ENCODE peak calls at places on chromosomes 16 and 17, in six cellular contexts. One of them, this sample, is unnamed.

GRCh38 chr17:29155235-29155965 is 24.8 kb downstream of the MYO18A start:
- DNase-seq in H1: no peak
- DNase-seq in K562: peak; percentile 72
- DNase-seq in SK-N-SH: peak; percentile 66
- DNase-seq in A549: peak; percentile 85
- DNase-seq in HepG2: peak; percentile 85
- DNase-seq in this sample: no peak

GRCh38 chr17:33021731-33022408 is 30.2 kb downstream of the SPACA3 start:
- DNase-seq in A549: no peak
- DNase-seq in SK-N-SH: no peak
- DNase-seq in K562: no peak
- DNase-seq in HepG2: no peak
- DNase-seq in H1: no peak
- DNase-seq in this sample: no peak

GRCh38 chr17:42194133-42194899 is at the start of gene GHDC:
- DNase-seq in H1: no peak
- DNase-seq in HepG2: peak; percentile 80
- DNase-seq in SK-N-SH: peak; percentile 93
- DNase-seq in A549: peak; percentile 83
- DNase-seq in K562: peak; percentile 88
- DNase-seq in this sample: peak; percentile 53

GRCh38 chr17:61618950-61619349 is 27.9 kb upstream of the NACA2 start:
- DNase-seq in HepG2: no peak
- DNase-seq in SK-N-SH: no peak
- DNase-seq in K562: no peak
- DNase-seq in A549: no peak
- DNase-seq in H1: no peak
- DNase-seq in this sample: no peak

GRCh38 chr16:73329363-73330306 is 281.7 kb upstream of the ZFHX3 start:
- DNase-seq in A549: no peak
- DNase-seq in HepG2: peak; percentile 8
- DNase-seq in SK-N-SH: peak; percentile 61
- DNase-seq in K562: no peak
- DNase-seq in H1: no peak
- DNase-seq in this sample: no peak

GRCh38 chr16:31148281-31148728 is 1.6 kb downstream of the PRSS36 start:
- DNase-seq in SK-N-SH: peak; percentile 38
- DNase-seq in H1: no peak
- DNase-seq in HepG2: no peak
- DNase-seq in A549: no peak
- DNase-seq in K562: peak; percentile 93
- DNase-seq in this sample: no peak

GRCh38 chr17:6786618-6787017 is 10.6 kb downstream of the FBXO39 start:
- DNase-seq in K562: no peak
- DNase-seq in A549: peak; percentile 14
- DNase-seq in SK-N-SH: no peak
- DNase-seq in H1: no peak
- DNase-seq in HepG2: no peak
- DNase-seq in this sample: no peak

GRCh38 chr16:76193851-76194620 is 83.2 kb upstream of the CNTNAP4 start:
- DNase-seq in HepG2: no peak
- DNase-seq in A549: no peak
- DNase-seq in SK-N-SH: no peak
- DNase-seq in K562: no peak
- DNase-seq in H1: no peak
- DNase-seq in this sample: no peak

GRCh38 chr16:62018301-62019060 is 17.8 kb downstream of the CDH8 start:
- DNase-seq in K562: no peak
- DNase-seq in SK-N-SH: no peak
- DNase-seq in HepG2: no peak
- DNase-seq in A549: no peak
- DNase-seq in H1: no peak
- DNase-seq in this sample: no peak

GRCh38 chr17:7133424-7133823 is 18.8 kb upstream of the ASGR2 start:
- DNase-seq in H1: no peak
- DNase-seq in K562: peak; percentile 19
- DNase-seq in SK-N-SH: peak; percentile 58
- DNase-seq in A549: peak; percentile 38
- DNase-seq in HepG2: peak; percentile 74
- DNase-seq in this sample: peak; percentile 36

GRCh38 chr16:51431517-51432241 is 280.6 kb upstream of the SALL1 start:
- DNase-seq in HepG2: no peak
- DNase-seq in K562: no peak
- DNase-seq in A549: peak; percentile 30
- DNase-seq in SK-N-SH: peak; percentile 2
- DNase-seq in H1: no peak
- DNase-seq in this sample: no peak

GRCh38 chr17:67067571-67068517 is 23.5 kb downstream of the CACNG1 start:
- DNase-seq in K562: no peak
- DNase-seq in SK-N-SH: no peak
- DNase-seq in HepG2: no peak
- DNase-seq in H1: no peak
- DNase-seq in A549: no peak
- DNase-seq in this sample: no peak

GRCh38 chr16:85306071-85306792 is 194.0 kb upstream of the CIBAR2 start:
- DNase-seq in SK-N-SH: no peak
- DNase-seq in HepG2: peak; percentile 84
- DNase-seq in K562: peak; percentile 76
- DNase-seq in A549: peak; percentile 48
- DNase-seq in H1: no peak
- DNase-seq in this sample: peak; percentile 30

GRCh38 chr16:11101283-11101682 is 154.7 kb downstream of the SOCS1 start:
- DNase-seq in H1: no peak
- DNase-seq in SK-N-SH: no peak
- DNase-seq in A549: no peak
- DNase-seq in K562: no peak
- DNase-seq in HepG2: no peak
- DNase-seq in this sample: no peak

GRCh38 chr16:9695152-9695551 is 487.1 kb downstream of the GRIN2A start:
- DNase-seq in SK-N-SH: no peak
- DNase-seq in A549: no peak
- DNase-seq in H1: no peak
- DNase-seq in K562: no peak
- DNase-seq in HepG2: no peak
- DNase-seq in this sample: no peak

GRCh38 chr16:1863681-1864460 is 8.1 kb downstream of the MEIOB start:
- DNase-seq in K562: no peak
- DNase-seq in HepG2: no peak
- DNase-seq in H1: no peak
- DNase-seq in A549: peak; percentile 44
- DNase-seq in SK-N-SH: peak; percentile 44
- DNase-seq in this sample: no peak

GRCh38 chr17:71975331-71975801 is 145.5 kb upstream of the SOX9 start:
- DNase-seq in HepG2: no peak
- DNase-seq in SK-N-SH: no peak
- DNase-seq in A549: no peak
- DNase-seq in H1: no peak
- DNase-seq in K562: no peak
- DNase-seq in this sample: no peak
- TF ChIP-seq MAX in HepG2: no peak
- TF ChIP-seq MAX in SK-N-SH: no peak
- TF ChIP-seq MAX in A549: no peak
- TF ChIP-seq MAX in H1: no peak
- TF ChIP-seq MAX in K562: no peak
- TF ChIP-seq MAX in this sample: no peak

GRCh38 chr16:84116720-84117481 is at the start of gene MBTPS1:
- DNase-seq in A549: peak; percentile 98
- DNase-seq in K562: peak; percentile 97
- DNase-seq in H1: peak; percentile 91
- DNase-seq in SK-N-SH: peak; percentile 99
- DNase-seq in HepG2: peak; percentile 97
- DNase-seq in this sample: peak; percentile 91
- TF ChIP-seq EP300 in A549: no peak
- TF ChIP-seq EP300 in K562: no peak
- TF ChIP-seq EP300 in H1: no peak
- TF ChIP-seq EP300 in SK-N-SH: no peak
- TF ChIP-seq EP300 in HepG2: no peak
- TF ChIP-seq EP300 in this sample: no peak

GRCh38 chr17:28056276-28056620 is 13.8 kb downstream of the NLK start:
- DNase-seq in K562: no peak
- DNase-seq in SK-N-SH: no peak
- DNase-seq in HepG2: no peak
- DNase-seq in A549: no peak
- DNase-seq in H1: no peak
- DNase-seq in this sample: no peak
- TF ChIP-seq MAX in K562: no peak
- TF ChIP-seq MAX in SK-N-SH: no peak
- TF ChIP-seq MAX in HepG2: no peak
- TF ChIP-seq MAX in A549: no peak
- TF ChIP-seq MAX in H1: no peak
- TF ChIP-seq MAX in this sample: no peak

GRCh38 chr17:78343099-78343432 is 16.8 kb downstream of the SOCS3 start:
- DNase-seq in HepG2: no peak
- DNase-seq in A549: no peak
- DNase-seq in SK-N-SH: peak; percentile 62
- DNase-seq in H1: no peak
- DNase-seq in K562: no peak
- DNase-seq in this sample: no peak

GRCh38 chr17:78342438-78343098 is 17.3 kb downstream of the SOCS3 start:
- DNase-seq in SK-N-SH: peak; percentile 51
- DNase-seq in K562: no peak
- DNase-seq in A549: peak; percentile 58
- DNase-seq in H1: no peak
- DNase-seq in HepG2: no peak
- DNase-seq in this sample: no peak

GRCh38 chr17:78345172-78345571 is 14.7 kb downstream of the SOCS3 start:
- DNase-seq in SK-N-SH: no peak
- DNase-seq in A549: no peak
- DNase-seq in K562: no peak
- DNase-seq in HepG2: no peak
- DNase-seq in H1: no peak
- DNase-seq in this sample: no peak

GRCh38 chr17:78344666-78345065 is 15.2 kb downstream of the SOCS3 start:
- DNase-seq in K562: no peak
- DNase-seq in H1: no peak
- DNase-seq in HepG2: no peak
- DNase-seq in SK-N-SH: no peak
- DNase-seq in A549: no peak
- DNase-seq in this sample: no peak

GRCh38 chr17:78343433-78344201 is 16.3 kb downstream of the SOCS3 start:
- DNase-seq in A549: no peak
- DNase-seq in K562: no peak
- DNase-seq in SK-N-SH: no peak
- DNase-seq in HepG2: no peak
- DNase-seq in H1: no peak
- DNase-seq in this sample: no peak
- TF ChIP-seq EP300 in A549: no peak
- TF ChIP-seq EP300 in K562: no peak
- TF ChIP-seq EP300 in SK-N-SH: no peak
- TF ChIP-seq EP300 in HepG2: no peak
- TF ChIP-seq EP300 in H1: no peak
- TF ChIP-seq EP300 in this sample: peak; percentile 7

GRCh38 chr17:73936908-73937627 is 266.4 kb upstream of the RPL38 start:
- DNase-seq in K562: no peak
- DNase-seq in H1: no peak
- DNase-seq in A549: no peak
- DNase-seq in SK-N-SH: no peak
- DNase-seq in HepG2: peak; percentile 57
- DNase-seq in this sample: no peak

GRCh38 chr17:73940511-73940910 is 263.0 kb upstream of the RPL38 start:
- DNase-seq in H1: no peak
- DNase-seq in K562: no peak
- DNase-seq in HepG2: no peak
- DNase-seq in A549: no peak
- DNase-seq in SK-N-SH: no peak
- DNase-seq in this sample: no peak

GRCh38 chr17:73941919-73942530 is 261.5 kb upstream of the RPL38 start:
- DNase-seq in H1: no peak
- DNase-seq in HepG2: no peak
- DNase-seq in A549: no peak
- DNase-seq in SK-N-SH: no peak
- DNase-seq in K562: no peak
- DNase-seq in this sample: no peak

GRCh38 chr17:73938706-73939105 is 264.8 kb upstream of the RPL38 start:
- DNase-seq in SK-N-SH: no peak
- DNase-seq in HepG2: no peak
- DNase-seq in A549: no peak
- DNase-seq in H1: no peak
- DNase-seq in K562: no peak
- DNase-seq in this sample: no peak

DNA sequence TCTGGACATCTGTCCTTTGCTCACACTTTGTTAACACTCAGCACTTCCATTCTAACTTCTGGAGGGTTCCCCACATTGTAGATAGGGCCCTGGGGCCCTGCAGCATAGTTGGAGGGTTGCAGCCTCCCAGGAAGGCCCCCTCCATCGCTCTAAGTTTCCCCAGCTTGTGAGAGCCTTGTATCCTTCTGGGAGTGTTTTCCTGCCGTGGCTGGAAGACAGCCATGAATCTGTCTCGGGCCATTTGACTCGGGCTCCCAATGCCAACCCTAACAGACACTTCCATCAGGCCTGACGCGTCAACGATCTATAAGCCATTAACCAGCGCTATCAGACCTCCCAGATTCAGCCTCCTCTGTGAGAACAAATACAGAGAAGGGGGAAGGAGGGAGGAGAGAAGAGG is 263.7 kb upstream of the RPL38 start:
- DNase-seq in A549: no peak
- DNase-seq in K562: no peak
- DNase-seq in H1: no peak
- DNase-seq in SK-N-SH: no peak
- DNase-seq in HepG2: no peak
- DNase-seq in this sample: no peak
- TF ChIP-seq MAX in A549: no peak
- TF ChIP-seq MAX in K562: no peak
- TF ChIP-seq MAX in H1: no peak
- TF ChIP-seq MAX in SK-N-SH: no peak
- TF ChIP-seq MAX in HepG2: no peak
- TF ChIP-seq MAX in this sample: no peak

DNA sequence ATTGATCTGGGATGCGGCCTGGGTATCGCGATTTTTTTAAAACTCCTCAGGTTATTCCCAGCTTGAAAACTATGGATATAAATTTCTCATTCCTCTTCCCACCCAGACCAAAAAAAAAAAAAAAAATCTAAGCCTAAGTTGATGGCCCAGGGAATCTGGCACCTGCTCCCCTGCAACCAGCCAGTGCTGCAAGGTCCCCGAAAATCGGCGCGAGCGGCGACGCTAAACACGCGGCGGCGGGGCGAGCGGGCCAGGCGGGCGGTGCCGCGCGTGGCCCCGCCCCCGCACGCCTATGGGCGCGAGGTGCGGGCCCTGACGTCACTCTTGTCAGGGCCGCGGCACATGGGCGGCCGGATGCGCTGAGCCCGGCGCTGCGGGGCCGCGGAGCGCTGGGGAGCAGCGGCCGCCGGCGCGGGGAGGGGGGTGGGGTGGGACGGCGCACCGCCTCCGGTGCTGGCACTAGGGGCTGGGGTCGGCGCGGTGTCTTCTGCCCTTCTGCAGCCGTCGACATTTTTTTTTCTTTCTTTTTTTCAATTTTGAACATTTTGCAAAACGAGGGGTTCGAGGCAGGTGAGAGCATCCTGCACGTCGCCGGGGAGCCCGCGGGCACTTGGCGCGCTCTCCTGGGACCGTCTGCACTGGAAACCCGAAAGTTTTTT is at the start of gene HLF:
- DNase-seq in K562: peak; percentile 94
- DNase-seq in H1: peak; percentile 23
- DNase-seq in HepG2: peak; percentile 76
- DNase-seq in A549: peak; percentile 86
- DNase-seq in SK-N-SH: peak; percentile 100
- DNase-seq in this sample: no peak
- TF ChIP-seq EP300 in K562: no peak
- TF ChIP-seq EP300 in H1: no peak
- TF ChIP-seq EP300 in HepG2: no peak
- TF ChIP-seq EP300 in A549: no peak
- TF ChIP-seq EP300 in SK-N-SH: no peak
- TF ChIP-seq EP300 in this sample: no peak

This sample was measured in GM12878.